ENCODE peak calls at places on chromosome 18, in four cellular contexts. E, R, K and J are unnamed samples.

GRCh38 chr18:45775241-45775676 is 50.2 kb upstream of the SIGLEC15 start:
- DNase-seq in E (peak), R (peak), K (peak), J (peak)

GRCh38 chr18:40841473-40841872 is 1113.6 kb upstream of the PIK3C3 start:
- DNase-seq in E (no peak), R (no peak), K (no peak), J (no peak)

GRCh38 chr18:21979171-21979560 is 190.2 kb upstream of the GATA6 start:
- DNase-seq in E (no peak), R (no peak), K (no peak), J (no peak)

GRCh38 chr18:58612239-58613055 is 16.4 kb downstream of the ALPK2 start:
- DNase-seq in E (no peak), R (no peak), K (no peak), J (no peak)

GRCh38 chr18:56541790-56542189 is 96.6 kb downstream of the TXNL1 start:
- DNase-seq in E (no peak), R (no peak), K (no peak), J (no peak)

GRCh38 chr18:7725897-7726296 is 158.8 kb downstream of the PTPRM start:
- DNase-seq in E (no peak), R (no peak), K (no peak), J (no peak)

GRCh38 chr18:50836521-50836957 is 16.7 kb upstream of the MRO start:
- DNase-seq in E (no peak), R (no peak), K (no peak), J (no peak)

GRCh38 chr18:62809900-62810299 is 94.6 kb downstream of the PHLPP1 start:
- DNase-seq in E (no peak), R (no peak), K (no peak), J (no peak)

GRCh38 chr18:62523631-62524442 is 1.0 kb downstream of the ZCCHC2 start:
- DNase-seq in E (peak), R (peak), K (peak), J (peak)

GRCh38 chr18:76429262-76430126 is 65.5 kb downstream of the ZNF516 start:
- DNase-seq in E (no peak), R (no peak), K (no peak), J (no peak)

GRCh38 chr18:79571221-79572092 is 108.1 kb upstream of the CTDP1 start:
- DNase-seq in E (peak), R (no peak), K (no peak), J (peak)

GRCh38 chr18:44066541-44066940 is 614.1 kb upstream of the SETBP1 start:
- DNase-seq in E (no peak), R (no peak), K (no peak), J (no peak)

GRCh38 chr18:48168861-48169260 is 238.4 kb upstream of the SMAD2 start:
- DNase-seq in E (no peak), R (no peak), K (no peak), J (peak)

GRCh38 chr18:48167901-48168300 is 237.4 kb upstream of the SMAD2 start:
- DNase-seq in E (no peak), R (no peak), K (peak), J (peak)

GRCh38 chr18:48166336-48166875 is 235.9 kb upstream of the SMAD2 start:
- DNase-seq in E (no peak), R (no peak), K (peak), J (no peak)

GRCh38 chr18:48165104-48165866 is 234.8 kb upstream of the SMAD2 start:
- DNase-seq in E (no peak), R (no peak), K (no peak), J (no peak)

DNA sequence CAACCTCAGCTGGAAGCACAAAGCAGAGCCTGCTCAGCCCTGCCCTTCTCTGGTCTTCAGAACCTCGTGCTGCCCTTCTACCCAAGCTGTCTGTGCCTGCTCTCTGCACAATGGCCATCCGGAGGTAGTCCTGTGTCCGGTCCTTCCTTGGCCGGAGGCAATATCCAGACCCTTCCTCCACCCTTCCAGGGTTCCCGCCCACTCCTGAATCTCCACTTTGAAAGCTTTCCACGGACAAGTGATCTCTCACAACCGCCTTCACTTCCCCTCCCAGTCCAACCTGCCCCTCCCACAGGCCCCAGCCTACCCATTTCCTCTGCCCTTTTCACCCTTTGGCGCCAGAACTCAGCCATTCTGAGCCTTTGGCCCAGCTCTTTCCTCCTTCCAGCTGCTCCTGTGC is 236.5 kb upstream of the SMAD2 start:
- DNase-seq in E (peak), R (no peak), K (peak), J (peak)
- H3K27ac ChIP-seq in E (peak), R (no peak), K (peak), J (no peak)

GRCh38 chr18:74497778-74498177 is 1.6 kb downstream of the CNDP2 start:
- DNase-seq in E (no peak), R (no peak), K (no peak), J (no peak)
- H3K27ac ChIP-seq in E (no peak), R (no peak), K (peak), J (peak)

GRCh38 chr18:3346487-3346886 is 84.6 kb downstream of the MYL12B start:
- DNase-seq in E (no peak), R (no peak), K (no peak), J (no peak)
- H3K27ac ChIP-seq in E (no peak), R (no peak), K (no peak), J (no peak)

GRCh38 chr18:9336827-9337226 is 2.3 kb downstream of the TWSG1 start:
- DNase-seq in E (no peak), R (no peak), K (no peak), J (no peak)

GRCh38 chr18:9337875-9338274 is 3.3 kb downstream of the TWSG1 start:
- DNase-seq in E (no peak), R (no peak), K (no peak), J (no peak)

GRCh38 chr18:9333441-9334350 is 877 bp upstream of the TWSG1 start:
- DNase-seq in E (peak), R (peak), K (no peak), J (no peak)

GRCh38 chr18:9335255-9336045 is 877 bp downstream of the TWSG1 start:
- DNase-seq in E (no peak), R (no peak), K (no peak), J (no peak)

GRCh38 chr18:9334351-9335254 is at the start of gene TWSG1:
- DNase-seq in E (peak), R (peak), K (peak), J (peak)
- H3K27ac ChIP-seq in E (peak), R (peak), K (peak), J (peak)

DNA sequence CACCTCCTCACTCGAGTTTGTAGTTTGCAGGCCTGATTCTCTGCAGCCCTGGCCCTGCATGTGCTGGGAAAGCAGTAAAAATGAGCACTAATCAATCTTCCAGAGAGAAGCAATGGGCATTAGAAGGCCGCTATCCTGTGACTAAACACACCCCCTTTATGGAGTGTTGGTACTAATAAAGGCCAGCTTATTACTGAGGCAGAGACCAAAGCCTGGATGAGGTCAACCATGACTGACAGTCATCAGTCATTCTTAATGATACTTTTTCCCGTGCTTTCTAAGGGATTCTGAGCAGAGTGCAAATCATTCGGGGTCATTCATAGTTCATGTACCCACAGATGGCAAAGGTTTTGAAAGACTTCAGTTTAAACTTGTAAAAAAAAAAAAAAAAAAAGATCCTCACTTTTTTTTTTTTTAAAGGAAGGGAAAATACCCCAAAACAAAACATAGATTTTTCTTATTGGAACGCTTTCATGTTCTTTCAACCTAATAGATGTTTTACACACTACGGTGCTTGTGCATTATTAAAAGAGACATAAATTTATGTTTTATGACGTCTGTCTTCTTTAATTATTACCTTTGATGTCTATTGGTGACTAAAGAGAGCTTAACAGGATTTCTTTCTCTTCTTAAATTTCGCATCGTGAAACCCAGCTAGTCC is 13.2 kb downstream of the TSHZ1 start:
- DNase-seq in E (no peak), R (no peak), K (no peak), J (no peak)
- H3K27ac ChIP-seq in E (no peak), R (no peak), K (peak), J (peak)

DNA sequence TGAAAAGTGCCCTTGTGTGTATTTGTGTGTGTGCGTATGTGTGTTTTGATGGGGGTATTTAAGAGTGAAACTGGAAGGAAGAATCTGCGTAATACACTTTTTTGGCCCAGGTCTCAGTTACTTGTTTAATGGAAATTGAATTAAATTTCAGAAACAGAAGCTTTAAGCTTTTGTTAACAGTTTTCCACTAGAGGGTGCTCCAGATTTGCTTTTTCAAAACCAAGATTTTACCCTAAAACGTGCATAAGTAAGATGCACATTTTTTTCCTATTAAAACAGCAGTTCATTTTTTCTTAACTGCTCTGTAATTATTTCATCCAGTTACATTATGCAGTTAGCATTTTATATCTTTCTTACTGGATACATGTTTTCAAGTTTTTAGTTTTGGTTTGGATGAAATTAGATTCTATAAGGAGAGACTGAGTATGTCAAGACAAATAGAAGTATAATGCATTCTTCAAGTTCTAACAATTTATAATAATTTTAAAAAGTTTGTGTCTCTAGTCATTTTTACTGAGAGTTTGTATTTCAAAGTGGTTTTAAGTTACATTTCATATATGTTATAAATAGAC is 97.2 kb downstream of the PIK3C3 start:
- DNase-seq in E (no peak), R (no peak), K (no peak), J (no peak)
- H3K27ac ChIP-seq in E (no peak), R (no peak), K (no peak), J (no peak)

GRCh38 chr18:59721214-59721613 is 24.0 kb upstream of the CCBE1 start:
- DNase-seq in E (no peak), R (no peak), K (no peak), J (no peak)
- H3K27ac ChIP-seq in E (no peak), R (no peak), K (no peak), J (no peak)